ENCODE peak calls at places on chromosomes 16 and 17, in five cellular contexts. H, Z, S, G and W are unnamed samples.

GRCh38 chr17:28950752-28951427 is 428 bp downstream of the PHF12 start:
- DNase-seq in G (no peak), Z (no peak), H (no peak), S (no peak), W (no peak)

GRCh38 chr17:59027750-59028149 is 78.9 kb downstream of the TRIM37 start:
- DNase-seq in S (no peak), G (no peak), H (no peak), Z (no peak), W (no peak)

GRCh38 chr17:82863646-82863940 is 23.8 kb upstream of the ZNF750 start:
- DNase-seq in Z (no peak), S (no peak), H (no peak), G (no peak), W (no peak)

GRCh38 chr16:49596699-49597291 is 223.2 kb downstream of the C16orf78 start:
- DNase-seq in S (no peak), Z (peak; percentile 17), G (no peak), H (no peak), W (no peak)

GRCh38 chr17:82866521-82867214 is 26.8 kb upstream of the ZNF750 start:
- DNase-seq in S (no peak), Z (no peak), G (no peak), H (no peak), W (no peak)

GRCh38 chr16:85390511-85391174 is 222.5 kb upstream of the GSE1 start:
- DNase-seq in S (no peak), H (peak; percentile 63), G (no peak), Z (peak; percentile 54), W (peak; percentile 76)

GRCh38 chr16:49462989-49463371 is 89.4 kb downstream of the C16orf78 start:
- DNase-seq in G (no peak), S (no peak), H (no peak), Z (no peak), W (no peak)

GRCh38 chr17:5587431-5588032 is 3.2 kb upstream of the NLRP1 start:
- DNase-seq in Z (peak; percentile 75), S (peak; percentile 60), G (no peak), H (peak; percentile 18), W (no peak)

GRCh38 chr16:47258874-47259461 is 115.2 kb upstream of the NETO2 start:
- DNase-seq in S (peak; percentile 58), H (no peak), Z (peak; percentile 18), G (no peak), W (no peak)

GRCh38 chr17:64661731-64661980 is 451 bp downstream of the SMURF2 start:
- DNase-seq in H (no peak), S (no peak), G (no peak), Z (no peak), W (no peak)

GRCh38 chr17:43324205-43324893 is 74.4 kb upstream of the ARL4D start:
- DNase-seq in S (no peak), Z (no peak), G (no peak), H (no peak), W (no peak)